ENCODE peak calls at places on chromosomes 3 and 15, in four cellular contexts. F, A, Z and L are unnamed samples.

GRCh38 chr15:64774556-64775523 is 549 bp downstream of the RBPMS2 start:
- DNase-seq in A (no peak), Z (peak), F (no peak), L (no peak)

GRCh38 chr3:24678441-24678865 is 183.8 kb upstream of the THRB start:
- DNase-seq in Z (peak), A (peak), F (no peak), L (no peak)

GRCh38 chr3:105473521-105474223 is 107.0 kb downstream of the ALCAM start:
- DNase-seq in A (peak), Z (peak), F (no peak), L (no peak)

GRCh38 chr3:129690406-129690805 is 83.9 kb upstream of the PLXND1 start:
- DNase-seq in F (peak), Z (peak), A (peak), L (peak)

GRCh38 chr15:91966181-91966552 is 112.7 kb downstream of the SLCO3A1 start:
- DNase-seq in Z (no peak), F (no peak), A (no peak), L (no peak)

GRCh38 chr15:28984421-28985375 is 98.9 kb downstream of the APBA2 start:
- DNase-seq in F (no peak), A (peak), Z (peak), L (no peak)

GRCh38 chr3:194011807-194012206 is 124.1 kb upstream of the HES1 start:
- DNase-seq in F (no peak), A (no peak), Z (no peak), L (no peak)

GRCh38 chr15:49831206-49831965 is 210.5 kb downstream of the DTWD1 start:
- DNase-seq in F (no peak), Z (peak), A (peak), L (no peak)

GRCh38 chr3:147838650-147839049 is 429.5 kb downstream of the ZIC1 start:
- DNase-seq in F (no peak), Z (no peak), A (no peak), L (no peak)

GRCh38 chr3:16516695-16517481 is 3.4 kb upstream of the RFTN1 start:
- DNase-seq in Z (peak), F (no peak), A (peak), L (no peak)

GRCh38 chr15:93467327-93467726 is 378.3 kb upstream of the RGMA start:
- DNase-seq in Z (no peak), A (peak), F (no peak), L (no peak)

GRCh38 chr3:134709563-134710312 is 58.9 kb upstream of the KY start:
- DNase-seq in F (no peak), Z (no peak), A (peak), L (no peak)

GRCh38 chr3:86989611-86990010 is 1.3 kb downstream of the VGLL3 start:
- DNase-seq in F (no peak), Z (peak), A (peak), L (no peak)
- H3K4me3 ChIP-seq in F (peak), Z (peak), A (peak), L (no peak)

GRCh38 chr3:66495633-66496032 is 5.2 kb downstream of the LRIG1 start:
- DNase-seq in Z (no peak), A (no peak), F (no peak), L (no peak)

GRCh38 chr3:66497288-66497972 is 3.4 kb downstream of the LRIG1 start:
- DNase-seq in F (peak), A (no peak), Z (no peak), L (peak)

GRCh38 chr3:66494964-66495581 is 5.7 kb downstream of the LRIG1 start:
- DNase-seq in Z (no peak), F (no peak), A (peak), L (no peak)

GRCh38 chr3:66497982-66498671 is 2.7 kb downstream of the LRIG1 start:
- DNase-seq in Z (no peak), A (no peak), F (peak), L (no peak)

DNA sequence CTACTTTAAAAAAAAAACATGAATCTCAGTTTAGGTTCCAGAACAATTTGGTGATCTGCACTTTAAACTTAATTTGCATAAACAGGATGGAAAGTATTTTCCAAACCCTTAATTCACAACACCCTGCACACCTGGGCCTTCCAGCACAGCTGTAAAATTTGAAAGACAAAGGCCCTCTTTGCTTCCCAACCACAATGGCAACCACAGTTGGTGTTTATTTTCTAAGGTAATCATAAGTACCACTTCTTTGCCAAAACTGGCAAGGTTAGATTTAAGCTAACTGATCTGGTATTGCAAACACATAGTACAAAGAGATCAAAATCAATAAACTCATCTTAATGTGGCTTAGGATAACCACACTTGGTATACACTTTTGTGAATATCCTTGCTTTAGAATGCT is 4.1 kb downstream of the LRIG1 start:
- DNase-seq in A (no peak), Z (no peak), F (no peak), L (no peak)
- H3K4me3 ChIP-seq in A (no peak), Z (no peak), F (peak), L (peak)

DNA sequence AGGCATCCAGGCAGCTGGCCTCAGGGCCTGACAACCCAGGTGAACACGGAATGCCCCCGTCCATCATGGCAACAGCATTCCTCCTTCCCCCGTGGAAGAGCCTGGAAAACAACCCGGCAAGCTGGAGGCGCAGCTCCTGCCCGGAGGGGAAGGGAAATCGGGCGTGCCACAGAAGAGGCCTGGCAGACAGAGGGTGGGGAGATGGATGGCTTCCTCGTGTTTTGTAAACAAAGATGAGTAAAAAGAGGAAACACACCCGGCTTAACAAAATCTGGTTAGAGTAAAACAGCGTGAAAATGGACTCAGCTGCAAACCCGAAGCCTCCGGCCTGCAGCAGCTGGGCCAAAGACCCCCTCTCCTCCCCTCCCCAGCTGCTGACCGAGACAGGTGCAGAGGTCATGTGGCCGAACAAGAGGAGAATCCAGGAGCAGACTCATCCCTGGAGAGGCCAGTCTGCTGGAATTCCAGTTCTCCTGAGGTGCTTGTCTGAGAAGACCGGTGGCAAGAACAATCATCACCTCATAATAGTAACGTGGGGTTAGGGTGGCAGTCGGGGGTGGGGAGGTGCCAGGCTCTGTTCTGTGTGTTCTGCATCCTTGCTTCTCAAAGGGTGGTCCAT is 15.3 kb downstream of the BMF start:
- DNase-seq in A (no peak), Z (no peak), F (no peak), L (no peak)
- H3K4me3 ChIP-seq in A (no peak), Z (no peak), F (no peak), L (no peak)

GRCh38 chr15:74780523-74780982 is 1.3 kb upstream of the CSK start:
- DNase-seq in Z (no peak), F (no peak), A (no peak), L (no peak)
- H3K4me3 ChIP-seq in Z (no peak), F (no peak), A (no peak), L (no peak)

DNA sequence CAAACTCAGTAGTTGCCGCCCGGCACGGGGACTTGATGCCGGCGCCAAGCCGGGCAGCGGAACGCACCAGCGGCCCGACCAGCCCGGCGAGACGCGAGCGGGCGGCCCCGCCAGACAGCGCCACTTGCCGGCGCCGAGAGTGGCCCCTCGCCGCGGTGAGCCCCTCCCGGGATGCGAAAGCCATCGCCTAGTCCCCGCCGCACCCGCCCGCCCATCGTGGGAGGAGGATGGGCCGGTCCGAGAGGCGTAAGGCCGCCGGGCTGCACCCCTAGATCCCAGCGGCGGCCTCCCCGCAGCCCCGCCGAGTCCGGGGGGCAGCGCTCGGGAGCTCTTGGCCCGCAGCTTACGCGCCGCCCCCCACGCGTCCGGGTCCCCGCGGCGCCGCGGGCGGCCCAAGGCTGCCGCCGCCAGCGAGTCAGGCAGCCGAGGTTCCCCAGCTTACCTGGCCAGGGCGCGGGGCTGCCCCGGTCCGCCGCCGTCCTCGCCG is 609 bp downstream of the GOLGA8A start:
- DNase-seq in A (peak), F (no peak), Z (peak), L (no peak)
- H3K4me3 ChIP-seq in A (peak), F (peak), Z (peak), L (peak)

GRCh38 chr15:83364541-83364940 is 80.1 kb upstream of the BNC1 start:
- DNase-seq in F (no peak), Z (no peak), A (no peak), L (no peak)

GRCh38 chr15:83362706-83363105 is 78.2 kb upstream of the BNC1 start:
- DNase-seq in Z (no peak), F (no peak), A (no peak), L (no peak)

DNA sequence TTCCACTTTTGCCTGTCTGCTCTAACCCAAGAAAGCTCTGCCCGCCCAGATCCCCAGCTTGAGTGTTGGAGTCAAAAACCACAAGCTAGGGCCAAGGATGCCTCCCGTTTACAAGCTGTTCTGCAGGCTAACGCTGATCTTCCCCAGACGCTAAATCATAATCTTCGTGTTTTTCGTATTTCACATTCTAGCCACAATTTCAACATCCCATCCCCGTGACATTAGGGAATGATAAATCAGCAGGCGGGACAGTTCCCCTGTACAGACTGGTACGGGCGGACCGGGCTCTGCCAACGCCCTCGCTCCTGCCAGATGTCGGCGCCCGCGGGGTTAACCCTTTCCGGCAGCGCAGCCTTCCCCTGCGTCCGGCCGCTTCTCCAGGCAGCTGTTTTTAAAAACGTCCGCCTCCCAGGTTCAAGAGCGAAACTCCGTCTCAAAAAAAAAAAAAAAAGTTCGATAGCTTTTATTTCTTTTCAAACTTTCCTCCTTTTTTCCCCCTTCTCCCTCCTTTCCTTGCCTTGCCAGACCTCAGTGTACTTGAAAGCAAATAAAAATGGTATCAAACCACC is 81.0 kb upstream of the BNC1 start:
- DNase-seq in F (no peak), Z (peak), A (peak), L (no peak)
- H3K4me3 ChIP-seq in F (no peak), Z (peak), A (peak), L (no peak)

GRCh38 chr3:125061646-125062045 is 5.8 kb upstream of the HEG1 start:
- DNase-seq in A (no peak), F (no peak), Z (no peak), L (no peak)
- H3K4me3 ChIP-seq in A (no peak), F (no peak), Z (peak), L (no peak)